ENCODE peak calls at places on chromosomes 7 and 10, in eight cellular contexts. K is fibroblast of the aortic adventitia, H is ovary, X is body of pancreas, O is OCI-LY7, P is A549, J is nephron progenitor cell, G is hepatocyte. F is an unnamed sample.

GRCh38 chr7:115047968-115048720 is 126.2 kb downstream of the MDFIC start:
- DNase-seq in K (peak; percentile 44), H (no peak), X (no peak), O (no peak), P (peak; percentile 11), J (no peak), G (no peak), F (no peak)

GRCh38 chr7:14381306-14381705 is 391.8 kb upstream of the ETV1 start:
- DNase-seq in K (peak; percentile 30), H (no peak), X (no peak), O (no peak), P (no peak), J (no peak), G (no peak), F (no peak)

GRCh38 chr7:1884583-1885350 is 214.7 kb downstream of the ELFN1 start:
- DNase-seq in K (no peak), H (no peak), X (no peak), O (no peak), P (no peak), J (no peak), G (no peak), F (no peak)

GRCh38 chr7:100803398-100804161 is 23.7 kb downstream of the EPHB4 start:
- DNase-seq in K (peak; percentile 91), H (peak; percentile 86), X (peak; percentile 55), O (peak; percentile 46), P (peak; percentile 78), J (peak; percentile 70), G (peak; percentile 90), F (peak; percentile 50)

GRCh38 chr10:117360994-117361667 is 14.1 kb downstream of the PDZD8 start:
- DNase-seq in K (no peak), H (no peak), X (no peak), O (no peak), P (peak; percentile 62), J (no peak), G (no peak), F (no peak)

GRCh38 chr10:4213441-4213840 is 428.4 kb upstream of the KLF6 start:
- DNase-seq in K (no peak), H (no peak), X (no peak), O (no peak), P (no peak), J (no peak), G (no peak), F (no peak)

GRCh38 chr10:101940916-101941315 is 97.3 kb upstream of the KCNIP2 start:
- DNase-seq in K (peak; percentile 11), H (no peak), X (no peak), O (no peak), P (no peak), J (no peak), G (no peak), F (no peak)

GRCh38 chr7:6608794-6609193 is 6.6 kb upstream of the ZNF853 start:
- DNase-seq in K (no peak), H (no peak), X (no peak), O (no peak), P (no peak), J (no peak), G (no peak), F (no peak)

GRCh38 chr7:441713-442421 is 77.8 kb downstream of the PDGFA start:
- DNase-seq in K (no peak), H (no peak), X (no peak), O (no peak), P (no peak), J (no peak), G (no peak), F (no peak)

GRCh38 chr7:114647518-114647917 is 232.9 kb downstream of the FOXP2 start:
- DNase-seq in K (no peak), H (no peak), X (no peak), O (no peak), P (no peak), J (no peak), G (no peak), F (no peak)

GRCh38 chr7:19522486-19522885 is 186.4 kb downstream of the POLR1F start:
- DNase-seq in K (peak; percentile 59), H (no peak), X (no peak), O (no peak), P (no peak), J (no peak), G (no peak), F (no peak)

GRCh38 chr10:118106426-118106825 is 59.7 kb upstream of the RAB11FIP2 start:
- DNase-seq in K (peak; percentile 44), H (no peak), X (no peak), O (peak; percentile 5), P (peak; percentile 28), J (no peak), G (peak; percentile 40), F (peak; percentile 18)

GRCh38 chr7:519974-520458 is 370 bp upstream of the PDGFA start:
- DNase-seq in K (peak; percentile 44), H (no peak), X (peak; percentile 73), O (no peak), P (peak; percentile 78), J (peak; percentile 68), G (peak; percentile 83), F (peak; percentile 57)

GRCh38 chr7:82506208-82506607 is 62.6 kb upstream of the CACNA2D1 start:
- DNase-seq in K (no peak), H (no peak), X (no peak), O (no peak), P (no peak), J (no peak), G (no peak), F (no peak)

GRCh38 chr7:99143853-99144672 is at the start of gene SMURF1:
- DNase-seq in K (peak; percentile 49), H (peak; percentile 89), X (peak; percentile 70), O (peak; percentile 88), P (peak; percentile 69), J (peak; percentile 81), G (peak; percentile 92), F (peak; percentile 73)
- TF ChIP-seq CTCF in K (no peak), H (no peak), X (no peak), O (no peak), P (no peak), J (no peak), G (no peak), F (no peak)

DNA sequence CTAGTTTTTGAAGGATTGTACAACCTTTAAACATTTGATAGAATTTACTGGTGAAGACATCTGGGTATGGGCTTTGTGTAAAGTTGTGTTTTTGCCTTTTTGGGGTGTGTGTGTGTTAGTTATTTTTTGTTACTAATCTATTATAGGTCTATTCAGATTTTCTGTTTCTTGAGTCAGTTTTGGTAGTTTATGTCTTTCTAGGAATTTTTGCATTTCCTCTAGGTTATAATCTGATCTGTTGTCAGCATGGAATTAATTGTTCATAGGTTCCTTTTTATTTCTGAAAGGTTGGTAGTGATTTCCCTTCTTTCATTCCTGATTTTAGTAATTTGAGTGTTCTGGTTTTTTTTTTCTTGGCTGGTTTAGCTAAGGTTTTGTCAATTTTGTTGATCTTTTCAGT is 17.7 kb downstream of the SEPTIN7 start:
- DNase-seq in K (no peak), H (no peak), X (no peak), O (no peak), P (no peak), J (no peak), G (no peak), F (no peak)
- TF ChIP-seq CTCF in K (no peak), H (no peak), X (no peak), O (no peak), P (no peak), J (no peak), G (no peak), F (no peak)

DNA sequence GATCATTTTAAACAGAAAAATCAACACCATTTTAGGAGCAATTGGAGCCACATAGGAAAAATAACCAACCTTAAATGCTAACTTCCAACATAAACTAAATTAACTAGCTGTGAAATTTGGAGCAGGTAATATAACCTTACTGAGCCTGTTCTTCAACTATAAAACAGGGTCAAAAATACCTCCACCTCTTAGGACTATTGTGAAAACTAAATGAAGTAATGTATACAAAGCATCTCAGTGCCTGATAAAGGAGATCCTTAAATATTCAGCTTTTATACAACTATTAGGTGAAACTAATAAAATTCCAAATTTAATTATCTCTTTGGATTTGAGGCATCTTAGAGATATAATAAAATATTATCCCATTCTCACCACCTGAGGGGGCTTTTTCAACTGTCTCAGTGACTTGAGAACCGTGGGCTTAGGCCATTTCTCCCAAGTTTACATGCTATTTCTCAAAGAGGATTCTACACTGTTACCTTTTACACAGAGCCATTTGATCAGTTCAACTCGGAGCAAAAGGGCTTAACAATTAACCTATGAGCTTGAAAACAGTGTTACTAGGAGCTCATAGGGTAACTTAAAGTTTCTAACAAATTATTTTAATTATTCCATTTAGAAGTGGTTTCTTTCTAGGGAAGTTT is 165.0 kb upstream of the ASAH2 start:
- DNase-seq in K (peak; percentile 32), H (no peak), X (no peak), O (peak; percentile 45), P (peak; percentile 49), J (no peak), G (no peak), F (no peak)
- TF ChIP-seq CTCF in K (no peak), H (no peak), X (no peak), O (peak; percentile 55), P (no peak), J (no peak), G (no peak), F (no peak)

DNA sequence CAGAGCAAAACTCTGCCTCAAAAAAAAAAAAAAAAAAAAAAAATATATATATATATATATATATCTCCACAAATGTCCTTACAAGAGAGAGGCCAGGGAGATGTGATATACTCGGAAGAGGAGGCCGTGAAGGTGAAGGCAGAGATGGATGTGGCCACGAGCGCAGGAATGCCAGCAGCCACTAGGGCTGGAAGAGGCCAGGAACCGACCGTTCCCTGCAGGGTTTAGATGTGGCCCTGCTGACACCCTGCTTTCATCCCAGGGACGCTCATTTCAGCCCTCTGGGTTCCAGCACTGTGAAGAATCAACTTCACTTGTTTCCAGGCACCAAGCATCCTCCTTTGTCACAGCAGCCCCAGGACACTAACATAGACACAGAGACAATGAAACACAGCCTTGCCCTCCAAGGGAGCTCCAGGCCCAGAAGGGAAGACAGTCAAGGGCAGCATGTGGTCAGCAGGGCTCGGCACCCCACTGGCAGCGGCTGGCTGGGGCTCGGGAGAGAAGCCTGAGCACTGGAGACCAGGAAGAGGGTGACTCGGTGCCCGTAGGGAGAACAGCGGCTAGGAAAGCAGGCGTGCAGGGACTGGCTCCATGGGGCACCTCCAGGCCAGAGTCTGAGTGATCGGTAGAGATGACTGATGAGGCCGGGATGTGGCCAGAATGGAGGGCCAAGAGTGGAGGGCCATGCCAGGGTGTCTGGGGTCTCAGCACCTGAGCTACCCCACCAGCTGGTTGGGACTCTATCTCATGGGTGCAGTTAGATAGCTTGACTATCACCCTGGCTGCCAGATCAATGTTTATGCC is 7.6 kb downstream of the WDR86 start:
- DNase-seq in K (no peak), H (no peak), X (no peak), O (no peak), P (no peak), J (no peak), G (no peak), F (no peak)
- TF ChIP-seq CTCF in K (no peak), H (no peak), X (no peak), O (no peak), P (no peak), J (no peak), G (no peak), F (no peak)

F was measured in endothelial cell.